ENCODE peak calls at places on chromosome 17, in ten cellular contexts. A is neural progenitor cell, T is HCT116, X is endothelial cell of umbilical vein, H is thyroid gland, K is body of pancreas, E is A549, W is thoracic aorta, D is tibial nerve, I is pancreas. C is an unnamed sample. For H3K9me3, the result is how much of the 10 kb centered on the place peaks cover.

GRCh38 chr17:77375917-77376651 is 235.3 kb downstream of the SEC14L1 start:
- DNase-seq in A (peak), T (no peak), X (no peak), H (no peak), K (no peak), E (no peak), W (no peak), D (no peak), I (no peak), C (peak)

GRCh38 chr17:49035470-49036269 is 38.5 kb downstream of the IGF2BP1 start:
- DNase-seq in A (peak), T (peak), X (peak), H (peak), K (peak), E (peak), W (no peak), D (no peak), I (peak), C (no peak)

GRCh38 chr17:62093188-62094155 is 28.4 kb upstream of the MED13 start:
- DNase-seq in A (no peak), T (peak), X (peak), H (no peak), K (no peak), E (peak), W (no peak), D (no peak), I (no peak), C (no peak)

GRCh38 chr17:74288785-74289184 is 14.8 kb downstream of the DNAI2 start:
- DNase-seq in A (no peak), T (no peak), X (no peak), H (no peak), K (no peak), E (no peak), W (no peak), D (no peak), I (no peak), C (no peak)

GRCh38 chr17:55641559-55642160 is 81.0 kb downstream of the TMEM100 start:
- DNase-seq in A (peak), T (peak), X (peak), H (peak), K (peak), E (peak), W (no peak), D (peak), I (peak), C (no peak)

GRCh38 chr17:39002991-39003715 is 36.0 kb upstream of the FBXO47 start:
- DNase-seq in A (no peak), T (no peak), X (peak), H (peak), K (peak), E (no peak), W (no peak), D (peak), I (no peak), C (no peak)

GRCh38 chr17:30222741-30223175 is 12.7 kb downstream of the SLC6A4 start:
- DNase-seq in A (peak), T (no peak), X (no peak), H (no peak), K (no peak), E (no peak), W (no peak), D (no peak), I (no peak), C (no peak)

GRCh38 chr17:74838275-74838674 is 21.4 kb downstream of the GRIN2C start:
- DNase-seq in A (no peak), T (no peak), X (no peak), H (no peak), K (no peak), E (no peak), W (no peak), D (no peak), I (no peak), C (no peak)

GRCh38 chr17:16927641-16928321 is 44.1 kb downstream of the TNFRSF13B start:
- DNase-seq in A (no peak), T (no peak), X (no peak), H (no peak), K (no peak), E (no peak), W (no peak), D (no peak), I (peak), C (no peak)

GRCh38 chr17:46202482-46202881 is 9.3 kb upstream of the KANSL1 start:
- DNase-seq in A (no peak), T (no peak), X (no peak), H (no peak), K (no peak), E (no peak), W (no peak), D (no peak), I (no peak), C (no peak)

GRCh38 chr17:12536021-12536420 is 129.7 kb upstream of the MYOCD start:
- DNase-seq in A (no peak), T (no peak), X (no peak), H (no peak), K (no peak), E (peak), W (no peak), D (no peak), I (no peak), C (no peak)

GRCh38 chr17:75346906-75347305 is 57.7 kb upstream of the SLC25A19 start:
- DNase-seq in A (peak), T (no peak), X (no peak), H (no peak), K (no peak), E (no peak), W (no peak), D (no peak), I (no peak), C (no peak)

GRCh38 chr17:2948721-2949468 is 114.5 kb downstream of the OR1D5 start:
- DNase-seq in A (no peak), T (no peak), X (no peak), H (no peak), K (peak), E (no peak), W (no peak), D (no peak), I (peak), C (no peak)

GRCh38 chr17:80640379-80641071 is 95.9 kb downstream of the RPTOR start:
- DNase-seq in A (no peak), T (no peak), X (no peak), H (no peak), K (no peak), E (no peak), W (no peak), D (no peak), I (no peak), C (no peak)

GRCh38 chr17:76051071-76051467 is 21.2 kb downstream of the SRP68 start:
- DNase-seq in A (no peak), T (no peak), X (no peak), H (peak), K (no peak), E (no peak), W (no peak), D (no peak), I (no peak), C (no peak)

DNA sequence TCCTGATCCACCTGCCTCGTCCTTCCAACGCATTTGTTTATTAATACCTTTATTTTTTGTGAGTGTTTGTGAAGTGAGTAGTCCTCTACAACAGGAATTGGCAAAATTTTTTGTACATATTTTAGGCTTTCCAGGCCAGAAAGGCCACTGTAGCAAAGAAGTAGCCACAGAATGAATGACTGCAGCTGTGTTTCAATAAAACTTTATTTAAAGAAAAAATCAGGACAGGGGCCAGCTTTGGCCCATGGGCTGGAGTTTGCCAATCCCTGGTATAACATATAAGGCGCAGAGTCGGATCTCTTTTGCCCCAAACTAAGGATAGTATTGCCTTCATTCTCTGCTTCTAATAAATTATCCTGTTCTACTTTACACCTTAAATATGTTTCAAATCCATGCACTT is 198.0 kb upstream of the COX10 start:
- DNase-seq in A (no peak), T (no peak), X (no peak), H (no peak), K (no peak), E (no peak), W (no peak), D (no peak), I (no peak), C (no peak)
- H3K9me3 ChIP-seq in A (under half), T (under half), X (under half), H (under half), K (under half), E (under half), W (under half), D (under half), I (under half), C (under half)

GRCh38 chr17:22267019-22267418 is 574.7 kb downstream of the KCNJ18 start:
- DNase-seq in A (no peak), T (no peak), X (no peak), H (no peak), K (no peak), E (no peak), W (no peak), D (no peak), I (no peak), C (no peak)
- H3K9me3 ChIP-seq in A (under half), T (under half), X (under half), H (under half), K (under half), E (under half), W (under half), D (under half), I (under half), C (under half)

DNA sequence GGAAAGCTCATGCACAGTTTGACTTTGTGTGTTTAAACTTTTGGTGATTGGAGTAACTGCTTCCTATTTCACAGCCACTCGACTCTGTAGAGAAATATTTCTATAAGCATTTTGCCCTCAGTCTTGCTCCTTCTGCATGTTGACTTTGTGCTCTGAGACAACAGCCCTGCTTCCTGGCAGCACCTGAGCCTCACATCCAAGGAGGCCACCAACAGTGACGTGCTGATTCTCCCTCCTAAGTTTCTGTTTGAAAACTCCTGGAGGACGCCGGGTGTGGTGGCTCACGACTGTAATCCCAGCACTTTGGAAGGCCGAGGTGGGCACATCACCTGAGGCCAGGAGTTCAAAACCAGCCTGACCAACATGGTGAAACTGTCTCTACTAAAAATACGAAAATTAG is 23.9 kb upstream of the WSB1 start:
- DNase-seq in A (no peak), T (no peak), X (no peak), H (no peak), K (no peak), E (no peak), W (no peak), D (no peak), I (no peak), C (no peak)
- H3K9me3 ChIP-seq in A (under half), T (under half), X (under half), H (under half), K (under half), E (under half), W (under half), D (under half), I (under half), C (under half)

GRCh38 chr17:7324438-7324779 is 4.7 kb downstream of the NEURL4 start:
- DNase-seq in A (no peak), T (no peak), X (no peak), H (no peak), K (no peak), E (no peak), W (no peak), D (no peak), I (no peak), C (no peak)
- H3K9me3 ChIP-seq in A (under half), T (under half), X (under half), H (under half), K (under half), E (under half), W (under half), D (under half), I (under half), C (under half)

DNA sequence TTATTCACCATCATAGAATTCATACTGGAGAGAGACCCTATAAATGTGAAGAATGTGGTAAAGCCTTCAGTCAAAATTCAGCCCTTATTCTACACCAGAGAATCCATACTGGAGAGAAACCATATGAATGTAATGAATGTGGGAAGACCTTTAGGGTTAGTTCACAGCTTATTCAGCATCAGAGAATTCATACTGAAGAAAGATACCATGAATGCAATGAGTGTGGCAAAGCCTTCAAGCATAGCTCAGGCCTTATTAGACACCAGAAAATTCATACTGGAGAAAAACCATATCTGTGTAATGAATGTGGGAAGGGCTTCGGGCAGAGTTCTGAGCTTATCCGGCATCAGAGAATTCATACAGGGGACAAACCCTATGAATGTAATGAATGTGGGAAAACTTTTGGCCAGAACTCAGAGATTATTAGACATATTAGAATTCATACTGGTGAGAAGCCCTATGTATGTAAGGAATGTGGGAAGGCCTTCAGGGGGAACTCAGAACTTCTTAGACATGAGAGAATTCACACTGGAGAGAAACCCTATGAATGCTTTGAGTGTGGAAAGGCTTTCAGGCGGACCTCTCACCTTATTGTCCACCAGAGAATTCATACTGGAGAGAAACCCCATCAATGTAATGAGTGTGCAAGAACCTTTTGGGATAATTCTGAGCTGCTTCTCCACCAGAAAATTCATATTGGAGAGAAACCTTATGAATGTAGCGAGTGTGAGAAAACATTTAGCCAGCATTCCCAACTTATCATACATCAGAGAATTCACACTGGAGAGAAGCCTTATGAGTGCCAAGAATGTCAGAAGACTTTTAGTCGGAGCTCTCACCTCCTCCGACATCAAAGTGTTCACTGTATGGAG is 14.1 kb downstream of the ZFP3 start:
- DNase-seq in A (no peak), T (no peak), X (no peak), H (no peak), K (no peak), E (no peak), W (no peak), D (no peak), I (no peak), C (no peak)
- H3K9me3 ChIP-seq in A (under half), T (under half), X (under half), H (under half), K (half or more), E (half or more), W (half or more), D (under half), I (under half), C (half or more)

GRCh38 chr17:53058031-53058430 is 764.7 kb upstream of the KIF2B start:
- DNase-seq in A (no peak), T (no peak), X (no peak), H (peak), K (no peak), E (no peak), W (no peak), D (no peak), I (no peak), C (no peak)
- H3K9me3 ChIP-seq in A (under half), T (under half), X (under half), H (under half), K (under half), E (under half), W (under half), D (under half), I (under half), C (under half)

DNA sequence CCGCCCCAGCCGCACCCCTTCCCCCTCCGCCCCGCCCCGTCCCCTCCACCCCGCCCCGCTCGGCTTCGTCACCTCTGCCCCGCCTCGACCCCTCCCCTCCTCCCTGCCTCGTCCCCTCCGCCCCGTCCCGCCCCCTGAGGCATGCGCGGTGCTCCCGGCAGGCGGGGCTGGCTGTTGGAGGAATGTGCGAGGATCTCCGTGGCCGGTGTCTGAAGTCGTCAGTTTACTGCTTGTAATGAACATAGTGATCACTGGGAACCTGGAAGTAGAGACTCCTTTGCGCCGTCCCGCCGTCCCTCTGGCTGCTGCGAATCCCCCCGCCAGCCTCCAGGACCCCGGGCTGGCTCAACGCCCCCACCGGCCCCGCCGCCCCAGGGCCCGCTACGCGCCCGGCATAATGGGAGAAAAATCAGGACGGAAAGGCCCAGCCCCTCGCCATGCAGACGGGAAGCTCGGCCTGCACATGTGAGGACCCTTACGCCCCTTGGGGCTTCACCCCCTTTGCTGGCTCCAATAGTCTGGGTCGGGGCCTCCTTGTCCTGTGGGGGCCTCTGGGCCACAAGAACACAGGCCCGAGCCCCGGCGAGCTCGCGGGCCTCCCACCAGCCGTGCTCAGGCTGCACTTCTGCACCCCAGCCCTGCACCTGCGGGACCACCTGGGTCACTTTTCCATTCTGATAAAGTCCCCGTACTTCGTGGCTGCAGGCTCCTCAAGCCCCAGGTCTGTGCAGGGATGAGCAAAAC is 743.1 kb downstream of the KCNJ18 start:
- DNase-seq in A (no peak), T (no peak), X (no peak), H (no peak), K (no peak), E (no peak), W (no peak), D (no peak), I (no peak), C (no peak)
- H3K9me3 ChIP-seq in A (under half), T (under half), X (under half), H (under half), K (under half), E (under half), W (under half), D (under half), I (under half), C (under half)

GRCh38 chr17:5181509-5182305 is 10.0 kb downstream of the ZNF594 start:
- DNase-seq in A (no peak), T (no peak), X (no peak), H (no peak), K (no peak), E (no peak), W (no peak), D (no peak), I (no peak), C (no peak)

GRCh38 chr17:5183410-5183793 is 8.3 kb downstream of the ZNF594 start:
- DNase-seq in A (no peak), T (no peak), X (no peak), H (no peak), K (no peak), E (no peak), W (no peak), D (no peak), I (no peak), C (no peak)

GRCh38 chr17:5182597-5183409 is 8.9 kb downstream of the ZNF594 start:
- DNase-seq in A (no peak), T (no peak), X (no peak), H (no peak), K (no peak), E (no peak), W (no peak), D (no peak), I (no peak), C (no peak)

GRCh38 chr17:5179003-5179402 is 12.7 kb downstream of the ZNF594 start:
- DNase-seq in A (no peak), T (no peak), X (no peak), H (no peak), K (no peak), E (no peak), W (no peak), D (no peak), I (no peak), C (no peak)

GRCh38 chr17:5184284-5184683 is 7.4 kb downstream of the ZNF594 start:
- DNase-seq in A (no peak), T (no peak), X (no peak), H (no peak), K (no peak), E (no peak), W (no peak), D (no peak), I (no peak), C (no peak)
- H3K9me3 ChIP-seq in A (half or more), T (half or more), X (under half), H (under half), K (half or more), E (half or more), W (half or more), D (under half), I (under half), C (under half)